ENCODE peak calls at places on chromosomes 11 and 22, in seven cellular contexts. One of them, this sample, is unnamed.

GRCh38 chr22:40022536-40023225 is 27.9 kb downstream of the FAM83F start:
- DNase-seq in omental fat pad: no peak
- DNase-seq in heart left ventricle: no peak
- DNase-seq in SK-MEL-5: no peak
- DNase-seq in psoas muscle: no peak
- DNase-seq in NCI-H1105 treated with DMSO at 0.1 percent for 48 hours: no peak
- DNase-seq in tibial artery: no peak
- DNase-seq in this sample: no peak

GRCh38 chr22:49657275-49657973 is 170.2 kb downstream of the BRD1 start:
- DNase-seq in psoas muscle: peak
- DNase-seq in tibial artery: peak
- DNase-seq in heart left ventricle: peak
- DNase-seq in SK-MEL-5: peak
- DNase-seq in NCI-H1105 treated with DMSO at 0.1 percent for 48 hours: no peak
- DNase-seq in omental fat pad: peak
- DNase-seq in this sample: peak

GRCh38 chr11:110355011-110355744 is 58.8 kb upstream of the RDX start:
- DNase-seq in heart left ventricle: no peak
- DNase-seq in tibial artery: no peak
- DNase-seq in NCI-H1105 treated with DMSO at 0.1 percent for 48 hours: peak
- DNase-seq in omental fat pad: no peak
- DNase-seq in psoas muscle: no peak
- DNase-seq in SK-MEL-5: peak
- DNase-seq in this sample: no peak

GRCh38 chr11:64447717-64448598 is 89.0 kb downstream of the RPS6KA4 start:
- DNase-seq in tibial artery: peak
- DNase-seq in omental fat pad: no peak
- DNase-seq in SK-MEL-5: no peak
- DNase-seq in NCI-H1105 treated with DMSO at 0.1 percent for 48 hours: peak
- DNase-seq in psoas muscle: peak
- DNase-seq in heart left ventricle: peak
- DNase-seq in this sample: peak

GRCh38 chr22:20205964-20206708 is 55.3 kb upstream of the CCDC188 start:
- DNase-seq in tibial artery: peak
- DNase-seq in heart left ventricle: peak
- DNase-seq in SK-MEL-5: peak
- DNase-seq in omental fat pad: peak
- DNase-seq in NCI-H1105 treated with DMSO at 0.1 percent for 48 hours: no peak
- DNase-seq in psoas muscle: peak
- DNase-seq in this sample: peak

GRCh38 chr11:105618343-105618955 is 8.6 kb downstream of the GRIA4 start:
- DNase-seq in SK-MEL-5: no peak
- DNase-seq in heart left ventricle: no peak
- DNase-seq in tibial artery: no peak
- DNase-seq in NCI-H1105 treated with DMSO at 0.1 percent for 48 hours: no peak
- DNase-seq in psoas muscle: no peak
- DNase-seq in omental fat pad: no peak
- DNase-seq in this sample: no peak

GRCh38 chr11:95924414-95924760 is 480 bp upstream of the MTMR2 start:
- DNase-seq in psoas muscle: no peak
- DNase-seq in tibial artery: no peak
- DNase-seq in omental fat pad: no peak
- DNase-seq in NCI-H1105 treated with DMSO at 0.1 percent for 48 hours: peak
- DNase-seq in SK-MEL-5: peak
- DNase-seq in heart left ventricle: no peak
- DNase-seq in this sample: no peak

GRCh38 chr22:46027219-46028068 is 50.5 kb upstream of the WNT7B start:
- DNase-seq in omental fat pad: peak
- DNase-seq in NCI-H1105 treated with DMSO at 0.1 percent for 48 hours: no peak
- DNase-seq in tibial artery: peak
- DNase-seq in SK-MEL-5: peak
- DNase-seq in psoas muscle: peak
- DNase-seq in heart left ventricle: peak
- DNase-seq in this sample: peak

GRCh38 chr11:124612567-124613245 is 1.5 kb downstream of the PANX3 start:
- DNase-seq in omental fat pad: no peak
- DNase-seq in SK-MEL-5: no peak
- DNase-seq in NCI-H1105 treated with DMSO at 0.1 percent for 48 hours: no peak
- DNase-seq in heart left ventricle: no peak
- DNase-seq in tibial artery: no peak
- DNase-seq in psoas muscle: no peak
- DNase-seq in this sample: no peak

GRCh38 chr11:75421035-75421602 is 11.9 kb downstream of the KLHL35 start:
- DNase-seq in omental fat pad: no peak
- DNase-seq in NCI-H1105 treated with DMSO at 0.1 percent for 48 hours: no peak
- DNase-seq in SK-MEL-5: no peak
- DNase-seq in heart left ventricle: no peak
- DNase-seq in tibial artery: no peak
- DNase-seq in psoas muscle: no peak
- DNase-seq in this sample: no peak

GRCh38 chr11:17767301-17767885 is 32.8 kb downstream of the KCNC1 start:
- DNase-seq in omental fat pad: no peak
- DNase-seq in psoas muscle: no peak
- DNase-seq in SK-MEL-5: no peak
- DNase-seq in heart left ventricle: no peak
- DNase-seq in tibial artery: no peak
- DNase-seq in NCI-H1105 treated with DMSO at 0.1 percent for 48 hours: no peak
- DNase-seq in this sample: no peak

GRCh38 chr11:122981388-122982264 is at the start of gene BSX:
- DNase-seq in SK-MEL-5: peak
- DNase-seq in omental fat pad: no peak
- DNase-seq in heart left ventricle: peak
- DNase-seq in psoas muscle: peak
- DNase-seq in tibial artery: no peak
- DNase-seq in NCI-H1105 treated with DMSO at 0.1 percent for 48 hours: no peak
- DNase-seq in this sample: peak

GRCh38 chr11:101555366-101555765 is 28.4 kb downstream of the TRPC6 start:
- DNase-seq in NCI-H1105 treated with DMSO at 0.1 percent for 48 hours: no peak
- DNase-seq in tibial artery: no peak
- DNase-seq in heart left ventricle: no peak
- DNase-seq in psoas muscle: no peak
- DNase-seq in SK-MEL-5: no peak
- DNase-seq in omental fat pad: no peak
- DNase-seq in this sample: no peak

GRCh38 chr22:31097941-31098632 is 9.3 kb downstream of the SELENOM start:
- DNase-seq in SK-MEL-5: no peak
- DNase-seq in omental fat pad: no peak
- DNase-seq in NCI-H1105 treated with DMSO at 0.1 percent for 48 hours: no peak
- DNase-seq in tibial artery: no peak
- DNase-seq in heart left ventricle: no peak
- DNase-seq in psoas muscle: no peak
- DNase-seq in this sample: no peak

GRCh38 chr11:74532496-74533246 is 39.1 kb upstream of the LIPT2 start:
- DNase-seq in omental fat pad: no peak
- DNase-seq in psoas muscle: no peak
- DNase-seq in SK-MEL-5: no peak
- DNase-seq in tibial artery: no peak
- DNase-seq in heart left ventricle: no peak
- DNase-seq in NCI-H1105 treated with DMSO at 0.1 percent for 48 hours: no peak
- DNase-seq in this sample: no peak

GRCh38 chr11:116788534-116788933 is 711 bp upstream of the ZPR1 start:
- DNase-seq in SK-MEL-5: no peak
- DNase-seq in NCI-H1105 treated with DMSO at 0.1 percent for 48 hours: no peak
- DNase-seq in tibial artery: no peak
- DNase-seq in heart left ventricle: no peak
- DNase-seq in omental fat pad: no peak
- DNase-seq in psoas muscle: no peak
- DNase-seq in this sample: no peak

GRCh38 chr11:78666675-78667129 is 92.0 kb upstream of the NARS2 start:
- DNase-seq in psoas muscle: no peak
- DNase-seq in heart left ventricle: no peak
- DNase-seq in tibial artery: no peak
- DNase-seq in NCI-H1105 treated with DMSO at 0.1 percent for 48 hours: no peak
- DNase-seq in omental fat pad: no peak
- DNase-seq in SK-MEL-5: no peak
- DNase-seq in this sample: no peak

GRCh38 chr11:134623711-134624110 is 211.7 kb upstream of the B3GAT1 start:
- DNase-seq in NCI-H1105 treated with DMSO at 0.1 percent for 48 hours: no peak
- DNase-seq in omental fat pad: no peak
- DNase-seq in psoas muscle: no peak
- DNase-seq in heart left ventricle: no peak
- DNase-seq in SK-MEL-5: no peak
- DNase-seq in tibial artery: no peak
- DNase-seq in this sample: no peak

GRCh38 chr11:108654994-108655631 is 9.8 kb upstream of the DDX10 start:
- DNase-seq in psoas muscle: no peak
- DNase-seq in tibial artery: no peak
- DNase-seq in omental fat pad: no peak
- DNase-seq in NCI-H1105 treated with DMSO at 0.1 percent for 48 hours: peak
- DNase-seq in heart left ventricle: peak
- DNase-seq in SK-MEL-5: peak
- DNase-seq in this sample: peak

GRCh38 chr11:13486926-13487660 is 8.7 kb downstream of the PTH start:
- DNase-seq in tibial artery: no peak
- DNase-seq in SK-MEL-5: peak
- DNase-seq in omental fat pad: no peak
- DNase-seq in NCI-H1105 treated with DMSO at 0.1 percent for 48 hours: no peak
- DNase-seq in psoas muscle: peak
- DNase-seq in heart left ventricle: peak
- DNase-seq in this sample: peak

GRCh38 chr22:20174785-20175596 is 24.1 kb upstream of the CCDC188 start:
- DNase-seq in omental fat pad: no peak
- DNase-seq in tibial artery: no peak
- DNase-seq in psoas muscle: no peak
- DNase-seq in NCI-H1105 treated with DMSO at 0.1 percent for 48 hours: no peak
- DNase-seq in SK-MEL-5: peak
- DNase-seq in heart left ventricle: no peak
- DNase-seq in this sample: no peak

GRCh38 chr11:100830978-100831732 is 144.1 kb downstream of the ARHGAP42 start:
- DNase-seq in NCI-H1105 treated with DMSO at 0.1 percent for 48 hours: no peak
- DNase-seq in tibial artery: peak
- DNase-seq in SK-MEL-5: peak
- DNase-seq in omental fat pad: no peak
- DNase-seq in heart left ventricle: peak
- DNase-seq in psoas muscle: no peak
- DNase-seq in this sample: no peak

GRCh38 chr11:126132319-126132718 is 69.7 kb upstream of the CDON start:
- DNase-seq in tibial artery: no peak
- DNase-seq in psoas muscle: peak
- DNase-seq in omental fat pad: no peak
- DNase-seq in SK-MEL-5: no peak
- DNase-seq in NCI-H1105 treated with DMSO at 0.1 percent for 48 hours: no peak
- DNase-seq in heart left ventricle: no peak
- DNase-seq in this sample: peak

GRCh38 chr11:3995949-3996554 is 98.5 kb upstream of the RRM1 start:
- DNase-seq in SK-MEL-5: no peak
- DNase-seq in tibial artery: no peak
- DNase-seq in heart left ventricle: no peak
- DNase-seq in NCI-H1105 treated with DMSO at 0.1 percent for 48 hours: no peak
- DNase-seq in psoas muscle: no peak
- DNase-seq in omental fat pad: no peak
- DNase-seq in this sample: no peak

GRCh38 chr11:61090092-61090491 is 12.2 kb upstream of the CD5 start:
- DNase-seq in heart left ventricle: no peak
- DNase-seq in SK-MEL-5: no peak
- DNase-seq in NCI-H1105 treated with DMSO at 0.1 percent for 48 hours: no peak
- DNase-seq in omental fat pad: no peak
- DNase-seq in tibial artery: no peak
- DNase-seq in psoas muscle: no peak
- DNase-seq in this sample: no peak

GRCh38 chr22:37638351-37639069 is 959 bp upstream of the SH3BP1 start:
- DNase-seq in SK-MEL-5: no peak
- DNase-seq in omental fat pad: no peak
- DNase-seq in psoas muscle: no peak
- DNase-seq in tibial artery: no peak
- DNase-seq in NCI-H1105 treated with DMSO at 0.1 percent for 48 hours: no peak
- DNase-seq in heart left ventricle: no peak
- DNase-seq in this sample: peak

GRCh38 chr11:32113200-32113599 is 22.3 kb downstream of the RCN1 start:
- DNase-seq in SK-MEL-5: no peak
- DNase-seq in tibial artery: no peak
- DNase-seq in omental fat pad: no peak
- DNase-seq in psoas muscle: no peak
- DNase-seq in NCI-H1105 treated with DMSO at 0.1 percent for 48 hours: no peak
- DNase-seq in heart left ventricle: no peak
- DNase-seq in this sample: no peak

GRCh38 chr22:50271519-50271970 is 1.4 kb upstream of the MAPK11 start:
- DNase-seq in heart left ventricle: peak
- DNase-seq in NCI-H1105 treated with DMSO at 0.1 percent for 48 hours: peak
- DNase-seq in psoas muscle: peak
- DNase-seq in SK-MEL-5: peak
- DNase-seq in omental fat pad: no peak
- DNase-seq in tibial artery: no peak
- DNase-seq in this sample: peak

GRCh38 chr22:47011131-47011854 is 248.8 kb downstream of the TBC1D22A start:
- DNase-seq in tibial artery: no peak
- DNase-seq in SK-MEL-5: no peak
- DNase-seq in psoas muscle: no peak
- DNase-seq in NCI-H1105 treated with DMSO at 0.1 percent for 48 hours: no peak
- DNase-seq in heart left ventricle: no peak
- DNase-seq in omental fat pad: no peak
- DNase-seq in this sample: no peak

This sample was measured in mucosa of descending colon.